ENCODE peak calls at places on chromosomes 2 and 18, in six cellular contexts. L is IMR-90, E is HepG2, Y is A549, T is HEK293T, O is K562. K is an unnamed sample.

GRCh38 chr2:33322099-33322498 is 154.3 kb upstream of the RASGRP3 start:
- DNase-seq in L (peak; percentile 80), E (no peak), Y (no peak), T (no peak), O (no peak), K (no peak)

GRCh38 chr2:155546715-155547555 is 785.6 kb downstream of the NR4A2 start:
- DNase-seq in L (no peak), E (no peak), Y (no peak), T (no peak), O (peak; percentile 9), K (no peak)

GRCh38 chr18:5975111-5975622 is 79.8 kb upstream of the TMEM200C start:
- DNase-seq in L (peak; percentile 89), E (no peak), Y (no peak), T (no peak), O (no peak), K (peak; percentile 87)

GRCh38 chr18:13915973-13916372 is 637 bp upstream of the MC2R start:
- DNase-seq in L (no peak), E (peak; percentile 24), Y (no peak), T (no peak), O (no peak), K (no peak)

GRCh38 chr2:71612581-71613520 is 159.5 kb downstream of the DYSF start:
- DNase-seq in L (no peak), E (no peak), Y (no peak), T (no peak), O (no peak), K (no peak)

GRCh38 chr18:40841473-40841872 is 1113.6 kb upstream of the PIK3C3 start:
- DNase-seq in L (peak; percentile 74), E (no peak), Y (no peak), T (no peak), O (no peak), K (no peak)

GRCh38 chr18:36256094-36256493 is 41.4 kb upstream of the FHOD3 start:
- DNase-seq in L (no peak), E (no peak), Y (no peak), T (no peak), O (no peak), K (no peak)

GRCh38 chr18:57881818-57882413 is 78.8 kb upstream of the ATP8B1 start:
- DNase-seq in L (peak; percentile 86), E (peak; percentile 75), Y (peak; percentile 20), T (peak; percentile 63), O (peak; percentile 74), K (peak; percentile 32)

GRCh38 chr2:113890253-113891235 is 655 bp downstream of the ACTR3 start:
- DNase-seq in L (peak; percentile 80), E (peak; percentile 73), Y (peak; percentile 14), T (peak; percentile 15), O (peak; percentile 74), K (peak; percentile 75)

GRCh38 chr2:38039111-38039510 is 36.8 kb downstream of the CYP1B1 start:
- DNase-seq in L (peak; percentile 19), E (no peak), Y (no peak), T (no peak), O (no peak), K (no peak)

GRCh38 chr2:241964133-241964532 is 94.6 kb downstream of the RTP5 start:
- DNase-seq in L (no peak), E (no peak), Y (no peak), T (no peak), O (peak; percentile 18), K (no peak)

GRCh38 chr18:36020174-36020711 is 47.1 kb downstream of the RPRD1A start:
- DNase-seq in L (no peak), E (no peak), Y (no peak), T (no peak), O (no peak), K (no peak)

GRCh38 chr2:218275368-218276072 is 5.2 kb downstream of the PNKD start:
- DNase-seq in L (no peak), E (no peak), Y (no peak), T (no peak), O (no peak), K (no peak)

GRCh38 chr18:61679836-61680235 is 213.0 kb downstream of the RNF152 start:
- DNase-seq in L (no peak), E (no peak), Y (no peak), T (no peak), O (no peak), K (no peak)

GRCh38 chr2:160694631-160695030 is 201.0 kb upstream of the RBMS1 start:
- DNase-seq in L (peak; percentile 4), E (no peak), Y (no peak), T (no peak), O (no peak), K (no peak)

GRCh38 chr2:96869824-96870630 is at the start of gene SEMA4C:
- DNase-seq in L (no peak), E (no peak), Y (peak; percentile 30), T (peak; percentile 56), O (peak; percentile 78), K (no peak)

GRCh38 chr18:49933530-49933929 is 120.2 kb upstream of the ACAA2 start:
- DNase-seq in L (peak; percentile 59), E (no peak), Y (no peak), T (no peak), O (no peak), K (no peak)

GRCh38 chr2:216857131-216857550 is 2.7 kb downstream of the TNP1 start:
- DNase-seq in L (peak; percentile 84), E (no peak), Y (no peak), T (no peak), O (no peak), K (no peak)

GRCh38 chr18:10140461-10140911 is 226.7 kb downstream of the VAPA start:
- DNase-seq in L (peak; percentile 21), E (no peak), Y (peak; percentile 3), T (no peak), O (no peak), K (no peak)

GRCh38 chr2:2812648-2813047 is 481.6 kb upstream of the MYT1L start:
- DNase-seq in L (no peak), E (no peak), Y (no peak), T (no peak), O (no peak), K (no peak)

GRCh38 chr2:8680931-8681760 is 710 bp upstream of the ID2 start:
- DNase-seq in L (peak; percentile 92), E (peak; percentile 78), Y (no peak), T (peak; percentile 50), O (peak; percentile 74), K (peak; percentile 61)

GRCh38 chr2:129709030-129709955 is 270.2 kb upstream of the RAB6C start:
- DNase-seq in L (no peak), E (no peak), Y (no peak), T (peak; percentile 1), O (no peak), K (no peak)
- TF ChIP-seq BHLHE40 in L (no peak), E (no peak), Y (no peak), T (no peak), O (no peak), K (no peak)

GRCh38 chr2:240437861-240438809 is 2.7 kb downstream of the GPC1 start:
- DNase-seq in L (peak; percentile 42), E (peak; percentile 51), Y (peak; percentile 68), T (peak; percentile 76), O (peak; percentile 70), K (no peak)

GRCh38 chr2:240436626-240437180 is 1.2 kb downstream of the GPC1 start:
- DNase-seq in L (peak; percentile 43), E (no peak), Y (no peak), T (no peak), O (no peak), K (no peak)

GRCh38 chr2:240438810-240439697 is 3.6 kb downstream of the GPC1 start:
- DNase-seq in L (no peak), E (no peak), Y (no peak), T (no peak), O (no peak), K (no peak)

GRCh38 chr2:240435955-240436625 is 627 bp downstream of the GPC1 start:
- DNase-seq in L (peak; percentile 7), E (no peak), Y (no peak), T (peak; percentile 31), O (no peak), K (no peak)

DNA sequence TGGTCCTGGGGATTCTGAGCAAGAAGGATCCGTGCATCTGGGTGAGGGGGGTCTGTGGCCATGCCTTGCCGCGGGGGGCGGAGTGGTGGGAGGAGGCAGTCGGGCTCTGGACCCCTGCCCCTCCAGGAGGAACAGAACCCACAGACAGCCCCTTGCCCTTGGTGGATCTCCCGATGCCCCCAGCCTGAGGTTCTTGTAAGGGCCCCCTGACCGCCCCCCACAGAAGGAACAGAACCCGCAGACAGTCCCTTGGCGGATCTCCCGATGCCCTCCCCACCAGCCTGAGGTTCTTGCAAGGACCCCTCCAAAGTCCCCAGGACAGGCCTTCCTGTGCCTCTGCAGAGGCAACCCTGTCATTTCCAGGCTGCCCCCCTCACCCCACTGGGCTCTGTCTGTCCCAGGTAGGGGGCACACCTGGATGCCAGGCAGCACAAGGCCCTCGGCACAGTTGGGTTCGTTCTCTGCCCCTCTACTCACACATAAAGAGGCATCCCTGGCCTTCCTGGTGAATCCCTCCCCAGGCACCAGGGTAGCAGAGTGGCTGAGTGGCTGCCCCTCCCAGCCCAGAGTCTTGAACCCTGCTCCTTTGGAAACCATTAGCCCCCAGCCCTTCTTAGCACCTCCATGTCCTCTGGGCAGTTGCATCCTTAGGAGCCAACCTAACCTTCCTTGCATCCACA is 1.9 kb downstream of the GPC1 start:
- DNase-seq in L (no peak), E (no peak), Y (no peak), T (no peak), O (no peak), K (no peak)
- TF ChIP-seq BHLHE40 in L (no peak), E (no peak), Y (no peak), T (no peak), O (no peak), K (no peak)

GRCh38 chr2:233164967-233165366 is 86.5 kb upstream of the ATG16L1 start:
- DNase-seq in L (no peak), E (no peak), Y (no peak), T (no peak), O (no peak), K (no peak)
- TF ChIP-seq BHLHE40 in L (no peak), E (no peak), Y (no peak), T (no peak), O (no peak), K (no peak)

GRCh38 chr2:74458132-74458956 is at the start of gene WBP1:
- DNase-seq in L (peak; percentile 100), E (peak; percentile 100), Y (peak; percentile 99), T (peak; percentile 93), O (peak; percentile 98), K (peak; percentile 100)

GRCh38 chr2:74458957-74459290 is 686 bp downstream of the WBP1 start:
- DNase-seq in L (no peak), E (no peak), Y (no peak), T (no peak), O (no peak), K (no peak)

GRCh38 chr2:74457129-74457548 is 1.1 kb upstream of the WBP1 start:
- DNase-seq in L (peak; percentile 31), E (no peak), Y (no peak), T (peak; percentile 16), O (no peak), K (no peak)

GRCh38 chr2:74459377-74460118 is 1.3 kb downstream of the WBP1 start:
- DNase-seq in L (no peak), E (no peak), Y (no peak), T (no peak), O (no peak), K (no peak)

DNA sequence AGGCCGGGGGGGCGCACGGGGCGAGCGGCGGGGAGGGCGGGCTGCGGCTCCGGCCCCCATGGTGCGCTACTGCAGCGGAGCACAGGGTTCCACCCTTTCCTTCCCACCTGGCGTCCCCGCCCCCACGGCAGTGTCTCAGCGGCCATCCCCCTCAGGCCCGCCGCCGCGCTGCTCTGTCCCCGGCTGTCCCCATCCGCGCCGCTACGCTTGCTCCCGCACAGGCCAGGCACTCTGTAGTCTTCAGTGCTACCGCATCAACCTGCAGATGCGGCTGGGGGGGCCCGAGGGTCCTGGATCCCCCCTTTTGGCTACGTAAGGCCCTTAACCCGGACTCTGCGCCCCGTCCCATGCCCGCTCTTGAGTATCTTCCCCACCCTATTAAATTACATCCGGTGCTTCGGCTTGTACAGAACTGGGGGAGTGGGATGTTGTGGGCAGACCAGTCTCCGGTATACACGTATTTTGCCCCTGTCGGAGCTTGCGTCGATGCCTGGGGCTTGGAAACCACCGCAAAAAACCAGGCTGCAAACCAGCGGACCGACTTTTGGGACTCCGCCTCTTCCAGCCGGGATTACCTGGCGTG is 598 bp upstream of the WBP1 start:
- DNase-seq in L (no peak), E (peak; percentile 68), Y (peak; percentile 53), T (peak; percentile 28), O (no peak), K (no peak)
- TF ChIP-seq BHLHE40 in L (no peak), E (no peak), Y (no peak), T (no peak), O (no peak), K (peak; percentile 13)